ENCODE peak calls at places on chromosome 10, in five cellular contexts. R is AG04450; N is CD8-positive, alpha-beta memory T cell; Z is adrenal gland; T is SJSA1. M is an unnamed sample.
A peak's percentile ranks its signal among the peaks of the same experiment; 100 is the strongest.

GRCh38 chr10:78434886-78435285 is 401.2 kb downstream of the RPS24 start:
- DNase-seq in R (no peak), N (no peak), Z (peak; percentile 44), T (no peak), M (no peak)

GRCh38 chr10:79328737-79329504 is 18.3 kb upstream of the PPIF start:
- DNase-seq in R (no peak), N (no peak), Z (no peak), T (no peak), M (no peak)

GRCh38 chr10:119516381-119517234 is 25.9 kb downstream of the RGS10 start:
- DNase-seq in R (no peak), N (peak; percentile 51), Z (peak; percentile 57), T (no peak), M (peak; percentile 86)

GRCh38 chr10:58513189-58514101 is 773 bp downstream of the BICC1 start:
- DNase-seq in R (peak; percentile 63), N (no peak), Z (peak; percentile 61), T (peak; percentile 58), M (no peak)

GRCh38 chr10:29713450-29713849 is 78.7 kb upstream of the SVIL start:
- DNase-seq in R (no peak), N (no peak), Z (no peak), T (no peak), M (no peak)

GRCh38 chr10:21501109-21501508 is 24.4 kb downstream of the SKIDA1 start:
- DNase-seq in R (no peak), N (no peak), Z (no peak), T (no peak), M (no peak)

GRCh38 chr10:29120216-29120615 is 168.7 kb upstream of the LYZL1 start:
- DNase-seq in R (peak; percentile 36), N (no peak), Z (no peak), T (peak; percentile 77), M (no peak)

GRCh38 chr10:2994562-2994961 is 72.8 kb upstream of the PFKP start:
- DNase-seq in R (no peak), N (no peak), Z (no peak), T (no peak), M (no peak)

GRCh38 chr10:133082685-133083421 is 4.9 kb upstream of the ADGRA1 start:
- DNase-seq in R (no peak), N (no peak), Z (peak; percentile 76), T (no peak), M (no peak)

GRCh38 chr10:14200645-14201534 is 129.8 kb downstream of the FRMD4A start:
- DNase-seq in R (no peak), N (no peak), Z (no peak), T (no peak), M (no peak)

GRCh38 chr10:11625019-11625735 is 13.7 kb upstream of the USP6NL start:
- DNase-seq in R (no peak), N (no peak), Z (no peak), T (no peak), M (no peak)

GRCh38 chr10:90658791-90659190 is 199.0 kb downstream of the HTR7 start:
- DNase-seq in R (no peak), N (no peak), Z (no peak), T (no peak), M (no peak)

GRCh38 chr10:100133801-100134200 is 52.0 kb downstream of the ERLIN1 start:
- DNase-seq in R (no peak), N (no peak), Z (no peak), T (no peak), M (no peak)

GRCh38 chr10:130137077-130137448 is 872 bp downstream of the GLRX3 start:
- DNase-seq in R (no peak), N (no peak), Z (no peak), T (no peak), M (no peak)

GRCh38 chr10:124249196-124249595 is 155.8 kb upstream of the CHST15 start:
- DNase-seq in R (no peak), N (no peak), Z (peak; percentile 25), T (no peak), M (no peak)

GRCh38 chr10:97292862-97293198 is 393 bp upstream of the ARHGAP19 start:
- DNase-seq in R (no peak), N (no peak), Z (no peak), T (no peak), M (no peak)

GRCh38 chr10:84291389-84291788 is 37.0 kb upstream of the CCSER2 start:
- DNase-seq in R (no peak), N (no peak), Z (no peak), T (no peak), M (no peak)

GRCh38 chr10:102313221-102313896 is 68.0 kb downstream of the GBF1 start:
- DNase-seq in R (no peak), N (no peak), Z (no peak), T (no peak), M (no peak)

GRCh38 chr10:91653214-91653875 is 20.5 kb upstream of the PPP1R3C start:
- DNase-seq in R (no peak), N (no peak), Z (no peak), T (no peak), M (no peak)

GRCh38 chr10:107649249-107649648 is 484.7 kb upstream of the SORCS1 start:
- DNase-seq in R (no peak), N (no peak), Z (no peak), T (no peak), M (no peak)

DNA sequence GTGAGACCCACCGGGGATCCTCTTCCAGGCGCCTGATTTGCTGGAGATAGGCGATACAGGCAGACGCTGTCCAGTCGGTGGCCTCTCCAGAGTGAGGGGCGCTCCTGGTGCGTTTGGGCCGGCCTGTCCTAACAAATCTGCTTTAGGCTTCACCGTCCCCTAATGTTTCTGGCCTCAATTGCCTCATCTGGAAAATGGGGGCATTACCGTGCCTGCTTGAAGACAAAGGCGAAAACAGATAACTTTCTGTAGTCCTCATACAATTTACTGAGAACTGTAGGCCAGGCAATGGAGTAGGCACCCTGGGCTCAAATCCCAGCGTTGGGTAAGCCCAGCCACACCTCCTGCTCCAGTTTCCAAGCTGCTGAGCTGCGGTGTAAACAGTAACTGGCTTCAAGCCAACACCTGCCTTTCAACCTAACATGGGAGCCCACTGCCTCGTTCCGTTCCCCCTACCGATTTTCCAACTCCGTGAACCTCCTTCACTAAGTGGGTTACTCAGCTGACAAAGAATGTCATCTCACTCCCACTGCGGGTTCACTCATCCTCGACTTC is 579 bp upstream of the ZFAND4 start:
- DNase-seq in R (no peak), N (no peak), Z (peak; percentile 62), T (no peak), M (peak; percentile 15)
- H3K4me3 ChIP-seq in R (peak overlapping the region; percentile 85), N (peak overlapping the region; percentile 71), Z (peak overlapping the region; percentile 77), T (peak overlapping the region; percentile 73), M (peak overlapping the region; percentile 19)

GRCh38 chr10:123146892-123147634 is 873 bp upstream of the HMX2 start:
- DNase-seq in R (no peak), N (no peak), Z (no peak), T (no peak), M (no peak)
- H3K27me3 ChIP-seq in R (peaks cover 97% of the 10 kb centered on the region), N (peaks cover 87% of the 10 kb centered on the region), Z (peaks cover 98% of the 10 kb centered on the region), T (peaks cover 69% of the 10 kb centered on the region), M (peaks cover 48% of the 10 kb centered on the region)

DNA sequence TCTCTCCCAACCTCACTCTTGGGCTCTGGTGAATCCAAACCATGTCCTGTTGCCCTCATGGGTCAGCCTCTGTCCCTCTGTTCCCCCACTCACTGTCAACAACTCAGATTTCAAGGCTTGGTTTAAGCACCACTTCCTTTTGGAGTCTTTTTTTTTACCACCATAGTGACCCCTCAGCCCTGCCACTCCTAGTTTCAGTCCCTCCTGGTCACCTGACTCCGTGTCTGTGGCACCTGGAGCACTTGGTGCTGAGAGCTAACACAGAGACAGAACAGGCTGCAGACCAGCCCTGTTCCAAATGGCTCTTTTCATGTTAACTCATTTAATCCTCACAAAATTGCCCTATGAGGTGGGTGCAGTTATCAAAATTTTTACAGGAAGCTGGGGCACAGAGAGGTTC is 53.6 kb upstream of the SMNDC1 start:
- DNase-seq in R (no peak), N (no peak), Z (no peak), T (no peak), M (no peak)
- H3K4me3 ChIP-seq in R (no peak overlapping the region), N (no peak overlapping the region), Z (no peak overlapping the region), T (no peak overlapping the region), M (no peak overlapping the region)

GRCh38 chr10:112953760-112954159 is 3.7 kb downstream of the TCF7L2 start:
- DNase-seq in R (no peak), N (no peak), Z (no peak), T (no peak), M (no peak)
- H3K27me3 ChIP-seq in R (no peaks in the 10 kb centered on the region), N (peaks cover 5% of the 10 kb centered on the region), Z (no peaks in the 10 kb centered on the region), T (no peaks in the 10 kb centered on the region), M (peaks cover 23% of the 10 kb centered on the region)

GRCh38 chr10:103583871-103584215 is 90.3 kb downstream of the NEURL1 start:
- DNase-seq in R (no peak), N (no peak), Z (no peak), T (no peak), M (no peak)

GRCh38 chr10:103587073-103587472 is 93.6 kb downstream of the NEURL1 start:
- DNase-seq in R (no peak), N (no peak), Z (no peak), T (no peak), M (no peak)

GRCh38 chr10:103582331-103583123 is 89.0 kb downstream of the NEURL1 start:
- DNase-seq in R (no peak), N (no peak), Z (no peak), T (no peak), M (no peak)

GRCh38 chr10:103585011-103585405 is 91.5 kb downstream of the NEURL1 start:
- DNase-seq in R (no peak), N (peak; percentile 6), Z (no peak), T (no peak), M (no peak)

DNA sequence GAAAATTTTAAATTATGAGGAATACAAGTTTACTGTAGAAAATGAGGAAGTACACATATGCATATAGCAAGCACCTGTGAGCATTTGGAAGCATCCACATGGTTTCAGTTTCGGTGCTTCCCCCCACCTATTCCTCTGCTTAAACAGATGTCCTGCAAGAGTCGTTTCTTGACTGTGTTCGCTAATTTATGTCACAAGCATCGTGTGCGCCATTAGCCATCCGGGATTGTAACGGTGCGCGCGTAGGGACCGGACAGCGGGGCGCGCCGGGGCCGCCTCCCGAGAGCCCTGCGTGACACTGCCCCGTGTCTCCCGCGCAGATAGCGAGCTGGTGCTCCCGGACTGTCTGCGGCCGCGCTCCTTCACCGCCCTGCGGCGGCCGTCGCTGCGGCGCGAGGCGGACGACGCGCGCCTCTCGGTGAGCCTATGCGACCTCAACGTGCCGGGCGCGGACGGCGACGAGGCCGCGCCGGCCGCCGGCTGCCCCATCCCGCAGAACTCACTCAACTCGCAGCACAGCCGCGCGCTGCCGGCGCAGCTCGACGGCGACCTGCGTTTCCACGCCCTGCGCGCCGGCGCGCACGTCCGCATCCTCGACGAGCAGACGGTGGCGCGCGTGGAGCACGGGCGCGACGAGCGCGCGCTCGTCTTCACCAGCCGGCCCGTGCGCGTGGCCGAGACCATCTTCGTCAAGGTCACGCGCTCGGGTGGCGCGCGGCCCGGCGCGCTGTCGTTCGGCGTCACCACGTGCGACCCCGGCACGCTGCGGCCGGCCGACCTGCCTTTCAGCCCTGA is 90.9 kb downstream of the NEURL1 start:
- DNase-seq in R (no peak), N (peak; percentile 59), Z (no peak), T (no peak), M (peak; percentile 54)
- H3K4me3 ChIP-seq in R (peak overlapping the region; percentile 37), N (peak overlapping the region; percentile 64), Z (peak overlapping the region; percentile 52), T (no peak overlapping the region), M (peak overlapping the region; percentile 95)

GRCh38 chr10:120891367-120891766 is 40.2 kb downstream of the WDR11 start:
- DNase-seq in R (no peak), N (no peak), Z (no peak), T (no peak), M (no peak)

DNA sequence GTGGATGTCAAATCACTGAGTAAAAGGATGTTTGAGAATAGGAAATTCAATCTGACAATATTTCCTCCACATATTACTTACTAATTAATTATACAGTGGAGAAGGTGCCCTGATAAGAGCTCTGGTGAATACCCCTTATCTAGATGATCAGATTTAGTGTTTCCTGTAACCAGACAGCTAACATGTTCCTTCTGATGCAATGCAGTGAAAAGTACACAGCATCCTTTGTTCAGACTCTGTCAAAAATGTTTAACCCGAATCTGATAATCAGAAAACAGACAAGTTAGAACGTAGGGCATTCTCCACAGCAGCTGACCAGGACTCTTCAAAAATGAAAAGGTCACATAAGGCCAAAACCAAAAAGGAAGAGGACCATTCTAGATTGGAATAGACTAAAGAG is 46.2 kb downstream of the WDR11 start:
- DNase-seq in R (no peak), N (no peak), Z (no peak), T (no peak), M (no peak)
- H3K27me3 ChIP-seq in R (no peaks in the 10 kb centered on the region), N (no peaks in the 10 kb centered on the region), Z (no peaks in the 10 kb centered on the region), T (no peaks in the 10 kb centered on the region), M (no peaks in the 10 kb centered on the region)